ENCODE peak calls at places on chromosomes 4 and X, in ten cellular contexts. O, N, Z, V, Q, R, E, H, A and B are unnamed samples.

GRCh38 chrX:67604979-67605703 is 61.3 kb downstream of the AR start:
- DNase-seq in O (no peak), N (no peak), Z (no peak), V (no peak), Q (no peak), R (no peak), E (peak; percentile 13), H (peak; percentile 92), A (no peak), B (no peak)

GRCh38 chrX:10634681-10635161 is 14.3 kb upstream of the MID1 start:
- DNase-seq in O (no peak), N (no peak), Z (no peak), V (no peak), Q (no peak), R (no peak), E (no peak), H (peak; percentile 95), A (no peak), B (peak; percentile 18)

GRCh38 chrX:123736333-123736921 is 3.6 kb upstream of the THOC2 start:
- DNase-seq in O (no peak), N (no peak), Z (no peak), V (no peak), Q (no peak), R (no peak), E (no peak), H (peak; percentile 83), A (no peak), B (peak; percentile 41)

GRCh38 chr4:68748181-68748981 is 67.4 kb upstream of the UGT2B10 start:
- DNase-seq in O (no peak), N (no peak), Z (no peak), V (no peak), Q (no peak), R (no peak), E (no peak), H (no peak), A (no peak), B (no peak)

GRCh38 chrX:48648299-48648698 is 35.3 kb upstream of the WAS start:
- DNase-seq in O (peak; percentile 27), N (no peak), Z (no peak), V (no peak), Q (no peak), R (peak; percentile 25), E (peak; percentile 29), H (peak; percentile 46), A (peak; percentile 82), B (peak; percentile 44)

GRCh38 chr4:23268072-23268771 is 575.5 kb downstream of the GBA3 start:
- DNase-seq in O (no peak), N (no peak), Z (no peak), V (no peak), Q (no peak), R (no peak), E (no peak), H (no peak), A (no peak), B (no peak)

GRCh38 chr4:186196063-186196462 is 4.7 kb downstream of the CYP4V2 start:
- DNase-seq in O (no peak), N (no peak), Z (no peak), V (no peak), Q (no peak), R (no peak), E (no peak), H (no peak), A (no peak), B (no peak)

GRCh38 chrX:28659269-28659668 is 72.0 kb downstream of the IL1RAPL1 start:
- DNase-seq in O (no peak), N (no peak), Z (no peak), V (no peak), Q (peak; percentile 6), R (peak; percentile 5), E (no peak), H (no peak), A (no peak), B (peak; percentile 2)

GRCh38 chr4:86717651-86718050 is 123.5 kb downstream of the PTPN13 start:
- DNase-seq in O (no peak), N (no peak), Z (no peak), V (no peak), Q (no peak), R (no peak), E (no peak), H (no peak), A (no peak), B (no peak)

GRCh38 chrX:49303346-49303745 is at the start of gene GAGE10:
- DNase-seq in O (no peak), N (no peak), Z (no peak), V (no peak), Q (no peak), R (no peak), E (no peak), H (no peak), A (no peak), B (no peak)

GRCh38 chr4:5708171-5708828 is at the start of gene EVC2:
- DNase-seq in O (peak; percentile 60), N (peak; percentile 92), Z (no peak), V (no peak), Q (no peak), R (peak; percentile 72), E (peak; percentile 36), H (peak; percentile 67), A (peak; percentile 57), B (no peak)
- H3K4me3 ChIP-seq in O (peak within 1 kb of the TSS; percentile 51), N (peak within 1 kb of the TSS; percentile 77), Z (peak within 1 kb of the TSS; percentile 52), V (peak within 1 kb of the TSS; percentile 61), Q (peak within 1 kb of the TSS; percentile 13), R (peak within 1 kb of the TSS; percentile 72), E (peak within 1 kb of the TSS; percentile 54), H (peak within 1 kb of the TSS; percentile 73), A (peak within 1 kb of the TSS; percentile 71), B (no peak within 1 kb of the TSS)

GRCh38 chrX:3651272-3651671 is 62.2 kb downstream of the PRKX start:
- DNase-seq in O (no peak), N (no peak), Z (no peak), V (no peak), Q (no peak), R (no peak), E (no peak), H (peak; percentile 21), A (no peak), B (no peak)
- TF ChIP-seq CTCF in O (no peak), N (peak; percentile 38), Z (peak; percentile 56), V (no peak), Q (peak; percentile 38), R (peak; percentile 64), E (no peak), H (peak; percentile 33), A (peak; percentile 45), B (peak; percentile 43)

GRCh38 chr4:153638999-153639398 is 45.1 kb upstream of the TLR2 start:
- DNase-seq in O (no peak), N (no peak), Z (no peak), V (no peak), Q (no peak), R (no peak), E (no peak), H (no peak), A (no peak), B (no peak)

GRCh38 chr4:153640476-153640802 is 43.6 kb upstream of the TLR2 start:
- DNase-seq in O (no peak), N (no peak), Z (no peak), V (no peak), Q (no peak), R (no peak), E (no peak), H (no peak), A (no peak), B (no peak)

GRCh38 chr4:153639556-153640475 is 44.3 kb upstream of the TLR2 start:
- DNase-seq in O (no peak), N (no peak), Z (no peak), V (no peak), Q (no peak), R (no peak), E (no peak), H (no peak), A (no peak), B (no peak)

GRCh38 chr4:153643406-153644016 is 40.6 kb upstream of the TLR2 start:
- DNase-seq in O (no peak), N (no peak), Z (no peak), V (no peak), Q (peak; percentile 57), R (no peak), E (no peak), H (peak; percentile 48), A (no peak), B (no peak)

DNA sequence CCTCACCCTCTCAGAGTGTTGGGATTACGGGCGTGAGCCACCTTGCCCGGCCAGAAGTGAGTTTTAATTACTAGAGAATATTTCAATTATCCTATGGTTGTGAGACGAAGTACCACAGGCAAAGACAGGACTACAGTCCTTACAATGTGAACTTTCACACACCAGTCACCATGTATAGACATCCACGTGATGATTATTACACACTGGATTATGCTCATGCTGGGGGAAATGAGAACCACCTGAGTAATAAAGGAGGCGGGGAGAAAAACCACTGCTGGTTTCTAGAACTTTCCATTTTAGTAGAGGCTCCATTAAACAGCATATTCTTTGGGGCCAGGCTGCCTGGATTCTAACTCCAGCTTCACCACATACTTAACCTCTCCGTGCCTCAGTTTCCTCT is 42.5 kb upstream of the TLR2 start:
- DNase-seq in O (no peak), N (no peak), Z (no peak), V (no peak), Q (no peak), R (no peak), E (no peak), H (no peak), A (no peak), B (no peak)
- H3K4me1 ChIP-seq in O (no peaks in the 10 kb centered on the region), N (no peaks in the 10 kb centered on the region), Z (no peaks in the 10 kb centered on the region), V (no peaks in the 10 kb centered on the region), Q (peaks cover 7% of the 10 kb centered on the region), R (no peaks in the 10 kb centered on the region), E (no peaks in the 10 kb centered on the region), H (no peaks in the 10 kb centered on the region), A (no peaks in the 10 kb centered on the region), B (no peaks in the 10 kb centered on the region)

GRCh38 chrX:68692651-68693050 is 45.2 kb downstream of the STARD8 start:
- DNase-seq in O (no peak), N (no peak), Z (no peak), V (no peak), Q (no peak), R (no peak), E (no peak), H (peak; percentile 44), A (no peak), B (no peak)

GRCh38 chrX:68691921-68692320 is 44.5 kb downstream of the STARD8 start:
- DNase-seq in O (no peak), N (no peak), Z (no peak), V (no peak), Q (no peak), R (peak; percentile 24), E (no peak), H (no peak), A (no peak), B (no peak)

GRCh38 chrX:68694429-68695205 is 47.2 kb downstream of the STARD8 start:
- DNase-seq in O (no peak), N (no peak), Z (no peak), V (no peak), Q (no peak), R (no peak), E (no peak), H (no peak), A (no peak), B (no peak)

GRCh38 chrX:68693481-68694410 is 46.3 kb downstream of the STARD8 start:
- DNase-seq in O (peak; percentile 56), N (peak; percentile 94), Z (no peak), V (no peak), Q (peak; percentile 86), R (peak; percentile 86), E (peak; percentile 61), H (peak; percentile 71), A (peak; percentile 79), B (peak; percentile 71)

DNA sequence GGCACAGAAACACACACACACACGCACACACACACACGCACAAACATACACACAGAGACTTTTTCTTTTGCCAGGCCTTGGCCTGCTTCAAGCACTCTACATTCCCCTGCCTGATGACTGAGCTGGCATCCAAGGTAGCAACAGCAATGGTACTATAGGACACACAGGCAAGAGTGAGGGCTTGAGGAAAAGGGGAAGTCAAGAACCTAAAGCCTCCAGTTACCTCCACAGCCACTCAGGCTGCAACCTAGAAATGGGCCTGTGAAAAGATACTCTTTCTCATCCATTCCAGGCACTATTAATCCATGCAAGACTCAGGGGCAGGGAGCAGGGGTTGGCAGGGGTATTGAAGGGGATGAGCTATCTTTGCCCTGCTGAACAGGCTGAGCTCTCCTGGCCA is 43.6 kb downstream of the STARD8 start:
- DNase-seq in O (no peak), N (no peak), Z (no peak), V (no peak), Q (no peak), R (no peak), E (no peak), H (no peak), A (no peak), B (no peak)
- H3K4me3 ChIP-seq in O (no peak overlapping the region), N (no peak overlapping the region), Z (no peak overlapping the region), V (no peak overlapping the region), Q (no peak overlapping the region), R (no peak overlapping the region), E (no peak overlapping the region), H (no peak overlapping the region), A (no peak overlapping the region), B (no peak overlapping the region)